ENCODE peak calls at places on chromosomes 12 and 14, in four cellular contexts. X is psoas muscle, G is IMR-90, I is OCI-LY7. P is an unnamed sample.

GRCh38 chr14:103518416-103519042 is 4.1 kb downstream of the CKB start:
- DNase-seq in X (peak), G (peak), I (peak), P (peak)

GRCh38 chr14:79573486-79573885 is 637.8 kb downstream of the DIO2 start:
- DNase-seq in X (no peak), G (peak), I (no peak), P (peak)

GRCh38 chr12:15984097-15984800 is 73.1 kb downstream of the DERA start:
- DNase-seq in X (no peak), G (peak), I (peak), P (peak)

GRCh38 chr14:42110167-42110566 is 503.5 kb downstream of the LRFN5 start:
- DNase-seq in X (no peak), G (peak), I (peak), P (peak)

GRCh38 chr12:112964067-112964670 is 14.2 kb upstream of the OAS2 start:
- DNase-seq in X (no peak), G (no peak), I (no peak), P (no peak)

GRCh38 chr12:65986047-65986446 is 144.5 kb downstream of the LLPH start:
- DNase-seq in X (no peak), G (no peak), I (no peak), P (peak)

GRCh38 chr14:41782488-41782887 is 175.8 kb downstream of the LRFN5 start:
- DNase-seq in X (no peak), G (no peak), I (no peak), P (no peak)

GRCh38 chr12:32477714-32478113 is 78.4 kb downstream of the FGD4 start:
- DNase-seq in X (no peak), G (no peak), I (peak), P (no peak)

GRCh38 chr12:133130808-133131128 is 341 bp downstream of the ZNF10 start:
- DNase-seq in X (peak), G (no peak), I (no peak), P (no peak)

GRCh38 chr14:50425816-50426215 is 29.1 kb upstream of the CDKL1 start:
- DNase-seq in X (no peak), G (peak), I (no peak), P (peak)

GRCh38 chr12:74897425-74898211 is 312.0 kb downstream of the KCNC2 start:
- DNase-seq in X (no peak), G (no peak), I (no peak), P (no peak)

GRCh38 chr12:130331146-130331545 is 6.5 kb upstream of the PIWIL1 start:
- DNase-seq in X (no peak), G (no peak), I (no peak), P (no peak)

GRCh38 chr14:61296707-61297502 is 15.8 kb upstream of the TMEM30B start:
- DNase-seq in X (no peak), G (peak), I (peak), P (peak)

GRCh38 chr14:74583689-74584434 is 28.2 kb downstream of the LTBP2 start:
- DNase-seq in X (no peak), G (peak), I (no peak), P (peak)

GRCh38 chr12:104694711-104695110 is 238.0 kb downstream of the CHST11 start:
- DNase-seq in X (peak), G (no peak), I (no peak), P (no peak)

GRCh38 chr14:73049428-73049827 is 8.9 kb upstream of the RBM25 start:
- DNase-seq in X (no peak), G (no peak), I (no peak), P (no peak)

GRCh38 chr12:64099430-64099829 is 122.7 kb downstream of the KICS2 start:
- DNase-seq in X (peak), G (peak), I (no peak), P (peak)

GRCh38 chr14:66483322-66483721 is 2.8 kb upstream of the CCDC196 start:
- DNase-seq in X (no peak), G (no peak), I (no peak), P (peak)

GRCh38 chr14:22190411-22191191 is 398.4 kb downstream of the DAD1 start:
- DNase-seq in X (no peak), G (peak), I (no peak), P (peak)

GRCh38 chr12:23704992-23705943 is 244.2 kb downstream of the SOX5 start:
- DNase-seq in X (no peak), G (no peak), I (no peak), P (no peak)

GRCh38 chr12:94762259-94762942 is 112.0 kb upstream of the TMCC3 start:
- DNase-seq in X (no peak), G (no peak), I (peak), P (peak)

GRCh38 chr12:115407723-115408122 is 723.7 kb upstream of the TBX3 start:
- DNase-seq in X (no peak), G (no peak), I (no peak), P (no peak)

GRCh38 chr14:67500981-67501380 is 12.5 kb upstream of the TMEM229B start:
- DNase-seq in X (no peak), G (no peak), I (no peak), P (no peak)

GRCh38 chr14:52706286-52706685 is 714 bp upstream of the PSMC6 start:
- DNase-seq in X (no peak), G (peak), I (peak), P (no peak)

GRCh38 chr14:30214014-30214413 is 286.4 kb upstream of the PRKD1 start:
- DNase-seq in X (no peak), G (peak), I (no peak), P (peak)

GRCh38 chr14:39369029-39369428 is 63.2 kb downstream of the FBXO33 start:
- DNase-seq in X (no peak), G (no peak), I (no peak), P (no peak)

GRCh38 chr12:19161251-19161650 is 31.7 kb downstream of the PLEKHA5 start:
- DNase-seq in X (no peak), G (no peak), I (no peak), P (no peak)

GRCh38 chr14:74613211-74613914 is 1.3 kb upstream of the LTBP2 start:
- DNase-seq in X (no peak), G (no peak), I (no peak), P (no peak)

GRCh38 chr14:50053935-50054334 is 62.4 kb downstream of the VCPKMT start:
- DNase-seq in X (no peak), G (no peak), I (no peak), P (no peak)

GRCh38 chr14:76201162-76201561 is 49.4 kb downstream of the GPATCH2L start:
- DNase-seq in X (no peak), G (peak), I (no peak), P (peak)

GRCh38 chr14:34539407-34540180 is at the start of gene EAPP:
- DNase-seq in X (peak), G (peak), I (peak), P (peak)

GRCh38 chr14:59455411-59455810 is 9.8 kb downstream of the GPR135 start:
- DNase-seq in X (no peak), G (peak), I (no peak), P (peak)

GRCh38 chr14:94101748-94102147 is 8.8 kb upstream of the IFI27 start:
- DNase-seq in X (peak), G (no peak), I (no peak), P (no peak)

GRCh38 chr14:75769047-75769685 is 108.1 kb downstream of the TTLL5 start:
- DNase-seq in X (no peak), G (peak), I (no peak), P (no peak)

GRCh38 chr12:96698965-96699364 is 208.1 kb upstream of the NEDD1 start:
- DNase-seq in X (no peak), G (no peak), I (no peak), P (no peak)

GRCh38 chr12:96698521-96698920 is 208.5 kb upstream of the NEDD1 start:
- DNase-seq in X (no peak), G (no peak), I (no peak), P (no peak)
- TF ChIP-seq CTCF in X (no peak), G (peak), I (no peak), P (peak)

DNA sequence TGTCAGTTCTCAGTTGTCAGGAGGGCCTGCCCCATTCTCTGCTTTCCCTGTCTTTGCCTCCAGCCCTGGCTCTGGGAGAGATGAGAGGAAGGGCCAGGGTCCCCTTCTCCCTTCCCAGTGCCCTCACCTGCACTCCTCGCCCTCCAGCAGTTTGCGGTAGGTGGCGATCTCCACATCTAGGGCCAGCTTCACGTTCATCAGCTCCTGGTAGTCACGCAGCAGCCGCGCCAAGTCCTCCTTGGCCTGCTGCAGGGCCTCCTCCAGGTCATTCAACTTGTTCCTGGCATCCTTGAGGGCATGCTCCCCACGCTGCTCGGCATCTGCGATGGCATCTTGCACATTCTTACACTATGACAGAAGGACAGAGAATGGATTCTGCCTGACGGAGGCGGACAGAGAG is 5.4 kb downstream of the KRT2 start:
- DNase-seq in X (no peak), G (no peak), I (no peak), P (no peak)
- H3K4me3 ChIP-seq in X (no peak), G (no peak), I (no peak), P (no peak)

GRCh38 chr12:79776111-79776510 is 85.3 kb upstream of the PAWR start:
- DNase-seq in X (no peak), G (peak), I (no peak), P (peak)
- TF ChIP-seq CTCF in X (no peak), G (no peak), I (no peak), P (no peak)

DNA sequence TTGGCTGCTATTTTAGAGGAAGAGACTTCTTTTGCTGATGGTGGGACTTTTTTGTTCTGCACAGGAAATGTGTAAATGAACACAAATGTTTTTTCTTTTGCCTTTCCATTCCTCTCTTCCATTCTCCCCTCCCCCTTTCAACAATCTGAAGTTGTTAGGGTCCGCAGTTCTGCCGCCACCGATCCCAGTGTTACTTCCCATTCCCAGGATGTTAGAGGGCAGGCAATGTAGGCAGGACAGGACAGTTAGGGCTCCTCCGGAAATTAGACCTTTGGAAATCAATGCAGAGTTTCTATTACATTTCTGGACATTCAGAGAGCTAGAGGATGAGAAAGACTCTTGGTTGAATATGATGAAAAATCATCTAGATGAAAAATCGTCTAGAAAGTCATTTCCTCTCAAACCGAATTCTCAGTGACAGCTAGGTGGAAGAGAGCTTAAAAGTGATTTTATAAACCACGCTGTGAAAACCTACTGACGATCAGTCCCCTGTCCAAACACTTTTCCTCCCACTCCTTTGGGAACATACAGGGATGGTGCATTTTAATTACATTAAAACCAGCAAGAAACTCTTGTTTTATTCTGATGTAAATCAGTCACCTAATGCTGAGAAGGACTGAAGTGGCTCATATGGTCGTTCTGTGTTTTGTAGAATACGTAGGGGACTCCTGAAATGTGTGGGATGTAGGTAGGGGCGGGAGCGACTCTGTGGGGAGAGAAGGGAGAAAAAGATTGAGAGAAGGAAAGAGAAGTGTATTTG is 17.9 kb downstream of the FOXG1 start:
- DNase-seq in X (no peak), G (no peak), I (no peak), P (no peak)
- H3K4me3 ChIP-seq in X (no peak), G (no peak), I (no peak), P (peak)

GRCh38 chr12:127899981-127900380 is 367.0 kb upstream of the TMEM132C start:
- DNase-seq in X (no peak), G (no peak), I (no peak), P (no peak)

GRCh38 chr12:127888948-127889347 is 378.0 kb upstream of the TMEM132C start:
- DNase-seq in X (peak), G (no peak), I (no peak), P (no peak)

GRCh38 chr12:127898616-127899015 is 368.4 kb upstream of the TMEM132C start:
- DNase-seq in X (no peak), G (no peak), I (no peak), P (no peak)

GRCh38 chr12:127893875-127894635 is 372.9 kb upstream of the TMEM132C start:
- DNase-seq in X (no peak), G (no peak), I (peak), P (no peak)
- TF ChIP-seq CTCF in X (no peak), G (no peak), I (peak), P (no peak)

DNA sequence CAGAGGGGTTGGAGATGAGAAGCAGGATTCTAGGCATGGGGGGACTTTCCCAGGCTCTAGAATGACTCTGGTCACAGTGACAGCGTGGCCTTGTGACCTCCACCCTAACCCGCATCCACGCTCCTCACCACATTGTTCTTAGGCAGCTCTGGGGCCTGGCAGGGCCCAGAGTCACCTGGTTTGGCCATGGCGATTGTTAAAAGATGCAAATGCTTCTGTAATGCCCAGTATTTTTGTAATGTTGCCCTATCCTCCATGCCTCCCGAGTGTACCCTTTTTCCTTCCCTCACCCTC is 19.1 kb upstream of the EML1 start:
- DNase-seq in X (no peak), G (no peak), I (no peak), P (no peak)
- H3K4me3 ChIP-seq in X (no peak), G (no peak), I (no peak), P (no peak)

DNA sequence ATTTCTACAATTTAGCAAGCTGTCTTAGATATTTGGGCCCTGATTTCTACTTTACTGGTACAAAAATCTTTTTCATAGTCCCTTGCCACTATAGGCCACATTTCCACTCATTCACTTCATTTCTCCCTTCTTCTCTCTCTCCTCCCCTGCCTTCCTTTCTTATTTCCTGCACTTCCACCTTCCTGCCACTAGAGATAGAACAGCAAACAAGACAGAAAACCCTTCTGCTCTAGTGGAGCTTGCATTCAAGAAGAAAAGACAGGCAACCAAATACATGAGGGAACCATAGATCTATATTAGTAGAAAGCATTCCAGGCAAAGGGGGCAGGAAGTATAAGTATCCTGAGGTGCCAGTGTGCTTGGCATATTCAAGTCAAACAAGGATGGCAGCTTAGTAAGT is 623.5 kb downstream of the FLRT2 start:
- DNase-seq in X (no peak), G (no peak), I (no peak), P (no peak)
- TF ChIP-seq CTCF in X (no peak), G (no peak), I (peak), P (no peak)

GRCh38 chr14:20631821-20632389 is 9.6 kb downstream of the OR6S1 start:
- DNase-seq in X (peak), G (peak), I (no peak), P (peak)
- H3K4me3 ChIP-seq in X (peak), G (peak), I (no peak), P (peak)

GRCh38 chr12:1916396-1917171 is 1.9 kb downstream of the CACNA2D4 start:
- DNase-seq in X (no peak), G (no peak), I (no peak), P (no peak)
- TF ChIP-seq CTCF in X (no peak), G (no peak), I (no peak), P (no peak)